ENCODE peak calls at places on chromosomes 4 and X, in six cellular contexts. R, J, N, G, K and Y are unnamed samples.

GRCh38 chr4:168028568-168028967 is 63.8 kb upstream of the ANXA10 start:
- DNase-seq in G (peak), K (no peak), J (peak), N (peak), R (peak), Y (no peak)

GRCh38 chr4:3671571-3672464 is 94.4 kb upstream of the ADRA2C start:
- DNase-seq in R (no peak), N (no peak), G (no peak), J (no peak), K (no peak), Y (no peak)

GRCh38 chr4:148684638-148685037 is 242.4 kb upstream of the NR3C2 start:
- DNase-seq in N (no peak), R (no peak), K (no peak), G (no peak), J (no peak), Y (no peak)

GRCh38 chr4:86895692-86896488 is 3.7 kb upstream of the C4orf36 start:
- DNase-seq in J (peak), G (peak), K (peak), N (peak), R (peak), Y (peak)

GRCh38 chr4:107419052-107419451 is 301.0 kb downstream of the PAPSS1 start:
- DNase-seq in N (no peak), R (no peak), G (no peak), J (no peak), K (no peak), Y (no peak)

GRCh38 chrX:100995469-100995868 is 26.0 kb downstream of the ARL13A start:
- DNase-seq in N (peak), G (peak), R (no peak), J (peak), K (no peak), Y (no peak)

GRCh38 chrX:21958187-21958586 is 17.7 kb downstream of the SMS start:
- DNase-seq in R (no peak), N (no peak), J (no peak), G (no peak), K (no peak), Y (no peak)

GRCh38 chrX:140821280-140821679 is 111.7 kb downstream of the LINC00632 start:
- DNase-seq in R (no peak), G (no peak), N (no peak), J (no peak), K (peak), Y (no peak)

GRCh38 chrX:74383611-74384010 is 37.7 kb upstream of the SLC16A2 start:
- DNase-seq in R (peak), K (peak), J (peak), G (peak), N (peak), Y (peak)

GRCh38 chrX:3066555-3066954 is 25.3 kb downstream of the ARSF start:
- DNase-seq in N (peak), G (no peak), K (peak), R (peak), J (peak), Y (peak)

GRCh38 chr4:154073107-154073817 is 284.4 kb upstream of the SFRP2 start:
- DNase-seq in R (no peak), G (no peak), N (no peak), K (no peak), J (peak), Y (no peak)

DNA sequence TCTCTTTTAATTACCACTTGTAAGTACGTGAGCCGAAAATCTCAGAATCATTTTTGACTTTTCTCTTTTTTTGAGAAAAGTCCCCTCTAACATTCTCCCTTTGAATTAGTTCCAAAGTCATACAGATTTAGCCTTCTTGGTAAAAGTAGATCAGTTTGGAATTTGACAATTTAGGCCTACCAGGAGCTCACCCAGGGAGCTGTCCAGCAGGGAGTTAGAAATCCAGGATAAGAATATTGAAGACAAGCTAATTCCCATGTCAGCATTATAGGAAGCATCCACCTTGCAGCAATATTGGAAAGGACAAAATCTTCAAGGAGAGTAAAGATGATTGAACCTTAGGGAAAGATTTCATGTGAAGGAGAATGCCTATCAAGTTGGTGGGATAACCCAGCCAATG is 352.2 kb upstream of the CPEB2 start:
- DNase-seq in G (no peak), K (no peak), J (peak), N (no peak), R (no peak), Y (no peak)
- TF ChIP-seq EZH2phosphoT487 in G (no peak), K (no peak), J (no peak), N (no peak), R (no peak), Y (no peak)

GRCh38 chrX:66760648-66761047 is 121.8 kb upstream of the EDA2R start:
- DNase-seq in R (no peak), N (no peak), J (peak), K (peak), G (no peak), Y (peak)
- H2AFZ ChIP-seq in R (no peak), N (no peak), J (no peak), K (no peak), G (no peak), Y (no peak)

GRCh38 chr4:33696586-33696985 is 2547.7 kb downstream of the ARAP2 start:
- DNase-seq in K (no peak), R (no peak), J (peak), G (no peak), N (no peak), Y (no peak)

GRCh38 chr4:33696066-33696465 is 2548.2 kb downstream of the ARAP2 start:
- DNase-seq in R (no peak), G (no peak), K (no peak), N (no peak), J (peak), Y (no peak)
- TF ChIP-seq EZH2phosphoT487 in R (no peak), G (no peak), K (no peak), N (no peak), J (no peak), Y (no peak)

GRCh38 chr4:176274441-176274840 is 5.4 kb upstream of the ASB5 start:
- DNase-seq in G (no peak), N (no peak), R (no peak), J (peak), K (no peak), Y (no peak)

GRCh38 chr4:176271749-176272148 is 2.7 kb upstream of the ASB5 start:
- DNase-seq in R (no peak), N (no peak), G (no peak), K (no peak), J (peak), Y (no peak)

GRCh38 chr4:176270669-176271068 is 1.6 kb upstream of the ASB5 start:
- DNase-seq in J (peak), N (peak), G (peak), R (no peak), K (no peak), Y (no peak)

GRCh38 chr4:176273741-176274140 is 4.7 kb upstream of the ASB5 start:
- DNase-seq in N (no peak), R (no peak), J (no peak), K (no peak), G (no peak), Y (no peak)

DNA sequence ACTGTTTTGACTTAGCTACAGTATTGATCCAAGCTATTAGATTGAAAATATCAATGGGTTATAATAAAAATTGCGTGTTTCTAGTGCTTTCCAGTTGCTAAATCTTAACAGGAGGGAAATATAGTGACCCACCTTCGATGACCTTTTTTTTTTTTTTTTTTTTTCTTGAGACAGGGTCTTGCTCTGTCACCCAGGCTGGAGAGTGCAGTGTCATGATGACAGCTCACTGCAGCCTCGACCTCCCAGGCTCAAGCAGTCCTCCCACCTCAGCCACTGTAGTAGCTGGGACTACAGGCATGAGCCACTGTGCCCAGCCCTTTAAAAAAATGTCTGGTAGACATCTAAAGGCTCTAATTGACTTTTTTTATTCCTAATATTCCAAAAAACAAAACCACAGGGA is 3.8 kb upstream of the ASB5 start:
- DNase-seq in G (no peak), J (no peak), K (no peak), R (no peak), N (no peak), Y (no peak)
- H2AFZ ChIP-seq in G (peak), J (no peak), K (no peak), R (no peak), N (no peak), Y (no peak)

DNA sequence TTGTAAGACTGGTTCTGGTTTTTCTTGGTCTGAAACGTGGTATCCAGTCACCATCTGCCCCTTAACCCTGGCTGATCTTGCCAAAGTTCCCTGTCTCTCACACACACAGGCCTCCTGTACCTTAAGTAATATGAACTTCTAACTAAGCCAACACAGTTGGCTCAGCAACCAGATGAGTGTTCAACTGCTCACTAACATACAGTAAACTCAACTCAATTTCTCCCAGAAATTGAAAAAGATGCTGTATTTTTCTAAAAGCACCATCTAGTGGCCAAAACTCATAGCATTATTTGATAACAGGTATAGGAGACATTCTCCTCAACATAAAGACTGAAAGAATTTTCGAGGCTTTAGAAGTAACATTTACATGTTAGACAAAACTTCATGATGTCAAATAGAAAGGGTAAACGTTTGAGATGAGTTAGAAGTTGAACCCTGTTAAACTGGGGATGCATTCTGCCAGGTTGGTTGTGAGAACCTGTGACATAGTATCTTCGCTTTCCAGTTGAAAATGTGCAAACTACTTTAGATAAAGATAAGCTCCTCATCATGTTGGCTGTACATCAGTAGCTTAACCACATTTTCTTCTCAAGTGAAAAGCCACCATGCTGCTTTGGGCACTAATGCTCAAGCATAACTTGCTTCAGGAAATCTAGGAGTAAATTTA is 31.2 kb downstream of the CCNI start:
- DNase-seq in N (peak), J (peak), K (peak), G (no peak), R (no peak), Y (peak)
- TF ChIP-seq EZH2phosphoT487 in N (no peak), J (no peak), K (no peak), G (no peak), R (no peak), Y (no peak)